ENCODE peak calls at places on chromosomes 1 and 21, in ten cellular contexts. K is K562, Z is ovary, L is H1, E is tibial nerve, J is transverse colon, D is stomach, S is HepG2, N is A549, X is esophagus muscularis mucosa. Q is an unnamed sample.

GRCh38 chr1:243845888-243846287 is 4.2 kb downstream of the AKT3 start:
- DNase-seq in S (no peak), L (no peak), Z (no peak), E (no peak), X (no peak), D (no peak), J (no peak), N (no peak), K (no peak), Q (no peak)

GRCh38 chr1:160365325-160365724 is 1.5 kb upstream of the NHLH1 start:
- DNase-seq in J (no peak), K (no peak), L (no peak), Z (no peak), X (no peak), E (no peak), N (no peak), S (no peak), D (no peak), Q (no peak)

GRCh38 chr1:86705633-86705985 is 1.2 kb downstream of the SH3GLB1 start:
- DNase-seq in N (no peak), E (no peak), X (no peak), K (no peak), Z (no peak), J (peak), S (no peak), L (no peak), D (no peak), Q (no peak)

GRCh38 chr1:31595836-31596736 is 19.8 kb downstream of the TINAGL1 start:
- DNase-seq in J (no peak), X (no peak), Z (no peak), S (no peak), D (no peak), L (no peak), K (no peak), N (no peak), E (no peak), Q (no peak)

GRCh38 chr1:218887141-218887925 is 286.3 kb upstream of the LYPLAL1 start:
- DNase-seq in K (no peak), E (no peak), S (no peak), N (no peak), Z (no peak), X (no peak), D (no peak), L (no peak), J (no peak), Q (no peak)

GRCh38 chr1:53771648-53772047 is 32.7 kb upstream of the GLIS1 start:
- DNase-seq in E (no peak), N (no peak), K (no peak), Z (no peak), D (no peak), X (no peak), J (no peak), S (no peak), L (no peak), Q (no peak)

GRCh38 chr1:221858758-221859157 is 116.9 kb upstream of the DUSP10 start:
- DNase-seq in L (no peak), K (no peak), X (no peak), Z (no peak), E (no peak), J (no peak), S (no peak), N (no peak), D (no peak), Q (no peak)

GRCh38 chr1:161045749-161046573 is at the start of gene USF1:
- DNase-seq in Z (peak), J (peak), X (peak), K (peak), S (peak), D (peak), E (peak), L (peak), N (peak), Q (peak)

GRCh38 chr1:199273837-199274379 is 635.1 kb downstream of the PTPRC start:
- DNase-seq in L (no peak), Z (no peak), S (no peak), D (peak), K (no peak), E (no peak), N (no peak), J (no peak), X (no peak), Q (peak)

GRCh38 chr21:31198575-31198974 is 145.5 kb downstream of the TIAM1 start:
- DNase-seq in L (no peak), D (no peak), K (peak), E (peak), X (no peak), N (peak), S (peak), Z (no peak), J (no peak), Q (no peak)

GRCh38 chr1:94094466-94095111 is 26.4 kb downstream of the ABCA4 start:
- DNase-seq in D (no peak), S (no peak), J (peak), X (no peak), Z (peak), E (peak), L (no peak), N (no peak), K (no peak), Q (no peak)

GRCh38 chr1:10866314-10867091 is 70.1 kb upstream of the CASZ1 start:
- DNase-seq in D (no peak), N (no peak), L (no peak), J (peak), S (peak), X (no peak), E (no peak), Z (no peak), K (no peak), Q (no peak)

GRCh38 chr21:36419996-36420395 is 34.8 kb downstream of the CHAF1B start:
- DNase-seq in X (no peak), D (peak), S (peak), L (peak), E (peak), Z (peak), K (peak), N (peak), J (peak), Q (no peak)

GRCh38 chr1:110619412-110620249 is 13.5 kb upstream of the KCNA2 start:
- DNase-seq in J (peak), Z (peak), S (peak), K (peak), L (peak), X (no peak), D (peak), N (peak), E (peak), Q (peak)

GRCh38 chr1:69409731-69410456 is 157.8 kb upstream of the LRRC7 start:
- DNase-seq in X (no peak), N (no peak), E (no peak), D (no peak), Z (no peak), K (no peak), S (no peak), L (no peak), J (no peak), Q (no peak)

GRCh38 chr1:39573736-39574624 is 2.6 kb downstream of the PABPC4 start:
- DNase-seq in X (no peak), J (no peak), K (no peak), E (no peak), L (no peak), S (no peak), Z (no peak), D (no peak), N (no peak), Q (no peak)

GRCh38 chr21:31497939-31498338 is 153.9 kb upstream of the TIAM1 start:
- DNase-seq in N (no peak), S (no peak), L (no peak), D (no peak), E (no peak), Z (no peak), K (no peak), J (no peak), X (no peak), Q (no peak)

GRCh38 chr1:1014896-1015681 is 1.8 kb downstream of the ISG15 start:
- DNase-seq in X (no peak), Z (no peak), E (no peak), L (no peak), J (peak), K (no peak), S (no peak), N (no peak), D (no peak), Q (no peak)

GRCh38 chr21:33703750-33704606 is 61.7 kb downstream of the ITSN1 start:
- DNase-seq in E (no peak), Z (no peak), X (no peak), N (no peak), J (no peak), K (no peak), L (no peak), D (peak), S (no peak), Q (no peak)

GRCh38 chr1:244861683-244862082 is 2.7 kb downstream of the HNRNPU start:
- DNase-seq in X (no peak), S (no peak), J (no peak), L (no peak), N (no peak), K (no peak), Z (no peak), D (no peak), E (no peak), Q (no peak)

GRCh38 chr1:212261361-212261929 is 23.8 kb upstream of the PPP2R5A start:
- DNase-seq in E (no peak), D (no peak), N (no peak), K (peak), S (no peak), L (no peak), Z (no peak), X (no peak), J (no peak), Q (no peak)

GRCh38 chr1:158227904-158228623 is 26.2 kb upstream of the CD1A start:
- DNase-seq in S (no peak), L (no peak), J (no peak), Z (no peak), E (no peak), N (no peak), X (no peak), D (no peak), K (no peak), Q (no peak)

GRCh38 chr21:40120944-40121575 is 253.8 kb downstream of the PCP4 start:
- DNase-seq in D (no peak), X (no peak), K (peak), J (no peak), S (peak), L (no peak), N (peak), Z (no peak), E (no peak), Q (no peak)

GRCh38 chr1:171188388-171189266 is 3.5 kb downstream of the FMO2 start:
- DNase-seq in J (peak), E (peak), N (peak), K (peak), D (peak), X (no peak), S (peak), L (no peak), Z (peak), Q (peak)

GRCh38 chr1:85240174-85240601 is 19.3 kb downstream of the C1orf52 start:
- DNase-seq in J (no peak), Z (no peak), X (no peak), L (no peak), E (no peak), K (no peak), S (no peak), D (no peak), N (no peak), Q (no peak)

GRCh38 chr1:171743014-171743870 is 1.4 kb upstream of the VAMP4 start:
- DNase-seq in N (no peak), X (no peak), J (peak), S (no peak), D (no peak), K (no peak), L (no peak), Z (no peak), E (peak), Q (no peak)

GRCh38 chr1:40421694-40422384 is 28.4 kb upstream of the ZFP69B start:
- DNase-seq in D (peak), Z (no peak), S (peak), L (no peak), E (peak), X (no peak), N (no peak), K (no peak), J (no peak), Q (no peak)

GRCh38 chr1:40381268-40382109 is 8.0 kb downstream of the SMAP2 start:
- DNase-seq in D (no peak), N (no peak), Z (no peak), J (no peak), L (no peak), X (no peak), S (no peak), E (no peak), K (no peak), Q (no peak)

GRCh38 chr1:198155253-198155652 is 1.5 kb upstream of the NEK7 start:
- DNase-seq in N (no peak), D (no peak), L (no peak), Z (no peak), J (no peak), E (no peak), S (no peak), X (no peak), K (no peak), Q (no peak)

GRCh38 chr1:198150369-198150768 is 6.4 kb upstream of the NEK7 start:
- DNase-seq in S (no peak), Z (no peak), L (no peak), K (no peak), X (no peak), N (no peak), D (no peak), J (no peak), E (no peak), Q (no peak)

GRCh38 chr1:198153804-198154203 is 3.0 kb upstream of the NEK7 start:
- DNase-seq in X (no peak), D (no peak), L (no peak), J (no peak), N (no peak), K (no peak), E (no peak), Z (no peak), S (no peak), Q (no peak)

GRCh38 chr1:198151688-198152087 is 5.1 kb upstream of the NEK7 start:
- DNase-seq in J (no peak), X (no peak), S (no peak), N (no peak), E (no peak), K (no peak), D (no peak), Z (no peak), L (no peak), Q (no peak)

GRCh38 chr1:198153103-198153502 is 3.7 kb upstream of the NEK7 start:
- DNase-seq in K (no peak), S (no peak), Z (no peak), N (no peak), L (no peak), D (no peak), E (peak), J (no peak), X (no peak), Q (no peak)
- TF ChIP-seq EP300 in K (no peak), S (no peak), Z (no peak), N (no peak), L (no peak), D (no peak), E (peak), J (no peak), X (no peak), Q (no peak)

GRCh38 chr1:29081201-29081600 is 42.5 kb downstream of the TMEM200B start:
- DNase-seq in N (no peak), L (no peak), X (no peak), D (no peak), Z (no peak), E (no peak), S (no peak), K (no peak), J (no peak), Q (no peak)

GRCh38 chr1:29084196-29084521 is 39.5 kb downstream of the TMEM200B start:
- DNase-seq in E (no peak), L (no peak), Z (no peak), K (no peak), N (no peak), J (no peak), D (no peak), S (no peak), X (no peak), Q (no peak)

GRCh38 chr1:29082519-29082918 is 41.2 kb downstream of the TMEM200B start:
- DNase-seq in K (no peak), N (no peak), S (no peak), Z (no peak), X (no peak), E (no peak), J (no peak), L (no peak), D (no peak), Q (no peak)

GRCh38 chr1:29083318-29084195 is 40.1 kb downstream of the TMEM200B start:
- DNase-seq in S (no peak), X (no peak), K (no peak), D (no peak), L (no peak), Z (no peak), E (no peak), J (no peak), N (no peak), Q (no peak)
- TF ChIP-seq POLR2A in S (no peak), X (no peak), K (no peak), D (no peak), L (no peak), Z (no peak), E (no peak), J (no peak), N (no peak), Q (no peak)

DNA sequence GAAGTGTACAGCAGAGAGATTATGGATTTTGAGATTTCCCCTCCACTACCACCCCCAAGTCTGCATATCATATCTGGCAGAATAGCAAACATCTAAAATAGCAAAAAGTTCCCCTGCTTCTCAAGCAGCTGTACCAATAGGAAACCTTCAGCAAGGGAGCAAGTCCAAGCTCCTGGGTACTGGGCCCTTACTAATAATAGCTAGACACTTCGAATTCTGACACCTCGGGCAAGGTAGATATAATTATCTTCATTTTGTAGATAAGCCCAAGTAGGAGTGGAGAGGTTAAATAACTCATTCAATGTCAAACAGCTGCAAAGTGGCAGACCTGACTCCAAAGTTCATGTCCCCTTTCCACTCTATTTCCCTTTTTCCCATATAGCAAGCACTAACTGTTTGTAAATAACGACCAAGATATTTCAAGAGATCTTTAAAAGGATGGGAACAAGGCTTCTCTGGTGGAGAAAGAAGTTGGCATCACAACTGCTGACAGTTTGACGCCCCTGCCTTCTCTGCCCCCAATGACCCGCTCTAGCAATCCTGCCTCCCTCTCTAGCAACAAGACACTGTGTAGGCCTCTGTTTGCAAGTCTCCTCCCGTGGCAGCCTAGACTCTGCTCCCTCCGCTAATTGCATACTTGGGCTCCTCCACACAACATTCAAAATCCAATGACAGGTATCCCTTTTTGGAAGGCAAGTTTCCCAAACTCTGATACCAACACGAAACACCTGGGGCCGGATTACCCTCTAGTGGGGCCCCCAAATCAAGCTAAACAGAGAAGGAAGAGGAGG is 18.7 kb upstream of the ADAR start:
- DNase-seq in K (no peak), N (no peak), E (no peak), D (no peak), X (no peak), L (no peak), J (no peak), S (peak), Z (no peak), Q (no peak)
- TF ChIP-seq EP300 in K (no peak), N (no peak), E (no peak), D (no peak), X (no peak), L (no peak), J (no peak), S (no peak), Z (no peak), Q (no peak)

GRCh38 chr1:19072285-19072981 is 116.0 kb upstream of the IFFO2 start:
- DNase-seq in L (no peak), N (no peak), Z (no peak), K (no peak), S (no peak), D (no peak), J (no peak), E (no peak), X (no peak), Q (no peak)
- TF ChIP-seq POLR2A in L (no peak), N (no peak), Z (no peak), K (no peak), S (no peak), D (no peak), J (no peak), E (no peak), X (no peak), Q (peak)

GRCh38 chr21:17389311-17389710 is 123.5 kb upstream of the CXADR start:
- DNase-seq in X (no peak), J (no peak), Z (no peak), E (no peak), N (no peak), S (no peak), D (no peak), K (no peak), L (no peak), Q (no peak)
- TF ChIP-seq EP300 in X (no peak), J (no peak), Z (no peak), E (no peak), N (no peak), S (no peak), D (no peak), K (no peak), L (no peak), Q (no peak)

DNA sequence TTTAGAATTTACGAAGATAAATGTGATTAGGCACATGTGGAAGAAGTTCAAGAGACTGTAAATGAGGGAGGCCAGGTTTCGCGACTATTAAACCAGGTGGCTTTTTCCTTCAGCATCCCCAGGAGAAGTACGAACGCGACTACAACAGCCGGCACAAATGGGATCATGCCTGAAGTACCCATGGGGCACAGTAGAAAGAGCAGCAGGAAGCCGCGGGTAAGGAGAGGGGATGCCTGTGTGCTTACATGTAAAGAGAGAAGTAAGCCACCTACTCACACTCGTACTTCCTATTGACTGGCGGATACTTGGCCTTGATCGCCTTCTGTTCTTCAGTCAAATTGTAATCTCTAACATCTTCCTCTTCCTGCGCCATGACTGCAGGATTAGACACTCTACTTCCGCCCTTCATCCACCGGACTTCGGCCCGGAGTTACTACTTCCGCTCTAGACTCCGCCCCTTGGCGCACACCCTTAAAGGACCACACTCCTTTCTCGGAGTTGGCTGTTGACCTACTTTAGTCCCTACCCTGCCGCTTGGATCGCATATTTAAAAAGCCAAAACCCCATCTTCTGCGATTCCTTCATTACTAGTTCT is at the start of gene ZBTB8OS:
- DNase-seq in Z (peak), S (peak), J (peak), X (peak), D (peak), K (peak), E (peak), N (peak), L (peak), Q (peak)
- TF ChIP-seq POLR2A in Z (no peak), S (peak), J (peak), X (no peak), D (no peak), K (peak), E (no peak), N (peak), L (peak), Q (peak)

DNA sequence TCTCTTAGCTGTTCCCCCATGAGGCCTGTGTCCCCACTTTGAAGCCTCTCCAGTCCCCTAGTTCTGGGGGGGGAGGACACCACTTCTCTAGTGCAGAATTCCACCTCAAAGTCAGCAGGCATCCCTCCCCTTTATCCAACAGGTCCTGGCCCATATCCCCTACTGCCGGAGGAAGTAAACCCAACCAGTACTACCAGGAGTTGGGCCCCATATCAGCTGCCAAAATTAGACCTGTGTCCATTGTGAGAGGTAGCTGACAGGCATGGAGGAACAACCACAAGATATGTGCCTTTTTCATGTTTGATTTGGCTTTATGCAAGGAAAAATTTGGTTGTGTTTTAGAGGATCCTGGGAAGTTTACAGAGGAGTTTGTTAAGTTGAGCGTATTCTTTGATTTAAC is 22.1 kb upstream of the SLC6A9 start:
- DNase-seq in J (no peak), K (no peak), S (no peak), L (no peak), E (no peak), N (no peak), X (no peak), Z (no peak), D (no peak), Q (no peak)
- TF ChIP-seq EP300 in J (no peak), K (no peak), S (no peak), L (no peak), E (no peak), N (no peak), X (no peak), Z (no peak), D (no peak), Q (no peak)

Q was measured in GM12878.